ENCODE peak calls at places on chromosomes 3 and 15, in seven cellular contexts. O, G, Y, U, I, W and L are unnamed samples.

GRCh38 chr3:46429250-46429649 is 22.2 kb downstream of the CCRL2 start:
- DNase-seq in I (no peak), G (no peak), Y (no peak), U (no peak), W (no peak), O (no peak), L (no peak)

GRCh38 chr15:48720646-48721045 is 75.1 kb upstream of the FBN1 start:
- DNase-seq in Y (no peak), U (no peak), W (no peak), I (no peak), O (no peak), G (no peak), L (no peak)

GRCh38 chr3:39142067-39142466 is 11.3 kb downstream of the CSRNP1 start:
- DNase-seq in U (no peak), Y (no peak), G (no peak), I (no peak), O (no peak), W (no peak), L (no peak)

GRCh38 chr15:40906947-40907802 is 12.9 kb downstream of the VPS18 start:
- DNase-seq in Y (peak), W (peak), O (no peak), U (no peak), I (no peak), G (peak), L (no peak)

GRCh38 chr3:154926721-154927120 is 153.4 kb upstream of the MME start:
- DNase-seq in Y (no peak), G (no peak), U (no peak), I (no peak), O (no peak), W (no peak), L (no peak)

GRCh38 chr3:42179110-42179725 is 86.8 kb downstream of the CCK start:
- DNase-seq in O (peak), I (no peak), Y (peak), W (no peak), U (no peak), G (no peak), L (peak)

GRCh38 chr3:72555714-72556113 is 292.5 kb downstream of the SHQ1 start:
- DNase-seq in Y (no peak), I (no peak), U (no peak), O (no peak), W (no peak), G (no peak), L (no peak)

GRCh38 chr15:40942337-40942854 is 10.9 kb upstream of the CHAC1 start:
- DNase-seq in G (no peak), O (no peak), U (peak), W (no peak), I (no peak), Y (peak), L (no peak)

GRCh38 chr15:82543155-82543554 is 2.9 kb upstream of the RPS17 start:
- DNase-seq in G (no peak), I (no peak), Y (peak), W (no peak), O (peak), U (no peak), L (peak)

GRCh38 chr15:90232941-90233700 is 620 bp downstream of the CIB1 start:
- DNase-seq in W (peak), O (no peak), I (peak), Y (peak), G (peak), U (peak), L (no peak)

GRCh38 chr3:126773167-126773566 is 69.1 kb downstream of the CHCHD6 start:
- DNase-seq in I (no peak), U (no peak), W (no peak), G (no peak), O (no peak), Y (no peak), L (no peak)

GRCh38 chr15:75577401-75578205 is 1.5 kb downstream of the PTPN9 start:
- DNase-seq in U (no peak), O (no peak), G (no peak), I (peak), W (no peak), Y (peak), L (no peak)

GRCh38 chr15:91965501-91966180 is 112.1 kb downstream of the SLCO3A1 start:
- DNase-seq in U (peak), O (no peak), G (no peak), W (no peak), Y (peak), I (no peak), L (no peak)

GRCh38 chr15:40257656-40258450 is 19.0 kb downstream of the PAK6 start:
- DNase-seq in Y (no peak), G (no peak), O (no peak), U (no peak), W (no peak), I (no peak), L (no peak)

GRCh38 chr3:126854666-126855065 is 128.2 kb upstream of the PLXNA1 start:
- DNase-seq in I (no peak), W (no peak), G (no peak), U (no peak), O (no peak), Y (no peak), L (no peak)

GRCh38 chr3:24042174-24042878 is 97.2 kb downstream of the NR1D2 start:
- DNase-seq in O (no peak), U (no peak), Y (no peak), W (no peak), G (no peak), I (no peak), L (no peak)

GRCh38 chr3:130300888-130301287 is 44.6 kb upstream of the COL6A5 start:
- DNase-seq in I (peak), O (no peak), G (no peak), Y (no peak), W (no peak), U (no peak), L (no peak)

GRCh38 chr3:14319654-14320182 is 82.7 kb upstream of the SLC6A6 start:
- DNase-seq in G (no peak), I (peak), Y (peak), W (no peak), U (no peak), O (peak), L (no peak)

GRCh38 chr3:15263120-15263519 is 57.1 kb downstream of the CAPN7 start:
- DNase-seq in U (peak), G (no peak), I (no peak), W (no peak), O (no peak), Y (no peak), L (no peak)

GRCh38 chr3:45055411-45056143 is 29.5 kb downstream of the CLEC3B start:
- DNase-seq in O (peak), U (no peak), I (no peak), W (no peak), G (no peak), Y (no peak), L (no peak)

GRCh38 chr15:90343391-90343790 is 8.7 kb upstream of the ZNF774 start:
- DNase-seq in I (no peak), U (no peak), Y (peak), W (no peak), G (no peak), O (no peak), L (no peak)

GRCh38 chr3:165464736-165465135 is 268.6 kb upstream of the SLITRK3 start:
- DNase-seq in O (peak), G (no peak), I (no peak), Y (no peak), U (no peak), W (no peak), L (no peak)

GRCh38 chr3:143294183-143294582 is 174.6 kb downstream of the CHST2 start:
- DNase-seq in Y (no peak), G (no peak), I (no peak), W (no peak), O (no peak), U (no peak), L (no peak)

GRCh38 chr3:134872405-134872804 is 77.3 kb downstream of the EPHB1 start:
- DNase-seq in O (no peak), U (no peak), Y (no peak), G (no peak), I (no peak), W (no peak), L (no peak)

GRCh38 chr3:58572013-58572633 is 5.1 kb downstream of the FAM107A start:
- DNase-seq in W (no peak), I (no peak), Y (no peak), O (no peak), G (no peak), U (peak), L (no peak)

GRCh38 chr15:77033417-77033728 is 37.5 kb downstream of the TSPAN3 start:
- DNase-seq in O (no peak), I (peak), W (no peak), Y (peak), G (no peak), U (peak), L (no peak)

GRCh38 chr3:37114251-37115145 is 59.9 kb downstream of the LRRFIP2 start:
- DNase-seq in G (no peak), U (no peak), Y (no peak), O (peak), I (no peak), W (no peak), L (peak)

GRCh38 chr3:130760922-130761321 is 14.3 kb upstream of the PIK3R4 start:
- DNase-seq in Y (no peak), G (no peak), W (no peak), U (no peak), I (no peak), O (no peak), L (no peak)

GRCh38 chr15:99928429-99928981 is 195.3 kb upstream of the LYSMD4 start:
- DNase-seq in I (peak), Y (peak), O (peak), W (peak), U (peak), G (peak), L (peak)
- TF ChIP-seq CTCF in I (peak), Y (peak), O (peak), W (peak), U (peak), G (peak), L (peak)

GRCh38 chr3:64262574-64263114 is 37.4 kb upstream of the PRICKLE2 start:
- DNase-seq in W (no peak), Y (no peak), U (no peak), O (no peak), G (no peak), I (no peak), L (no peak)

GRCh38 chr3:64255941-64256340 is 30.7 kb upstream of the PRICKLE2 start:
- DNase-seq in I (no peak), U (no peak), G (no peak), W (no peak), Y (no peak), O (no peak), L (no peak)

GRCh38 chr3:64257096-64257755 is 32.0 kb upstream of the PRICKLE2 start:
- DNase-seq in U (no peak), O (no peak), W (no peak), G (no peak), Y (no peak), I (no peak), L (no peak)

GRCh38 chr3:64260391-64260790 is 35.1 kb upstream of the PRICKLE2 start:
- DNase-seq in I (no peak), G (no peak), O (peak), W (no peak), U (no peak), Y (no peak), L (no peak)

GRCh38 chr3:64259646-64260045 is 34.4 kb upstream of the PRICKLE2 start:
- DNase-seq in W (no peak), I (no peak), O (no peak), Y (no peak), U (no peak), G (no peak), L (no peak)
- H3K4me3 ChIP-seq in W (no peak), I (no peak), O (no peak), Y (no peak), U (no peak), G (no peak), L (no peak)

GRCh38 chr3:59771760-59772159 is 721.9 kb upstream of the CFAP20DC start:
- DNase-seq in W (no peak), U (no peak), G (no peak), Y (peak), I (no peak), O (peak), L (no peak)

GRCh38 chr3:59769132-59769531 is 719.3 kb upstream of the CFAP20DC start:
- DNase-seq in W (no peak), Y (no peak), G (no peak), O (no peak), U (no peak), I (no peak), L (no peak)

GRCh38 chr3:59764131-59764530 is 714.3 kb upstream of the CFAP20DC start:
- DNase-seq in I (no peak), W (no peak), O (no peak), U (no peak), Y (peak), G (no peak), L (no peak)

DNA sequence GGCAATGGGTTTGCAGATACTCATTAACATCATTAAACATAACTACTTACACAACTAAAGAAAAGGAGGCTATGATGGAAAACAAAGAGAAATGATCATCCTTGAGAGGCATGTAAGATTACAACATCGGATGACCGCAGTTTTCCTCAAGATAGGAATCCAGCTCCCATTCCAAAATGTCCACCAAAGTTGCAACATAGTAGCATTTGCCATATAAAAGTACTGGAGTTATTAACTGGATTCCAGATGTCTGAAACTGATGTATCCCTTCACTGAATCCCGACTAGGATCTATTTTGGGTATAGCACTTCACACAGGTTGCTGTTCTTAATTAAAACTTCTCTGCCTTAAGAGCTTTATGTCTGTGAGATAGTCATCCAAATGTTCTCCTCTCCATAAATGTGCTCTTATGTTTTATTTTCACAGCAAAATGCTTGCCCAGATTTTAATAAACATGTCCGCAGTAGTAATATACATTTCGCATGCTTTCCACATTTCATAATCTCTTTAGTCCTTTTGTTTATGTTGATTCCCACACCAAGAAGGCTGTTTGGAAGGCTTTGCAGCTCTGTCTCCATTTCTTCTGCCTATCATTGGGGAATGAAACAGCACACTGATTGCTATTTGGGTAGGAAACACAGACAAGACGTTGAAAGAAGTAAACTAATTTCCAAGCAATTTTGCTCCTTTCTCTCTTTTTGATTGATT is 716.5 kb upstream of the CFAP20DC start:
- DNase-seq in O (peak), I (no peak), G (no peak), U (no peak), Y (peak), W (no peak), L (no peak)
- H3K27ac ChIP-seq in O (peak), I (no peak), G (no peak), U (no peak), Y (peak), W (no peak), L (no peak)

GRCh38 chr3:122263974-122264588 is 61.0 kb upstream of the CSTA start:
- DNase-seq in U (no peak), Y (no peak), I (no peak), W (no peak), G (no peak), O (no peak), L (no peak)

GRCh38 chr3:122263058-122263457 is 62.0 kb upstream of the CSTA start:
- DNase-seq in U (no peak), I (no peak), W (no peak), O (no peak), Y (no peak), G (no peak), L (no peak)

GRCh38 chr3:122269045-122269444 is 56.0 kb upstream of the CSTA start:
- DNase-seq in G (no peak), I (no peak), W (no peak), Y (no peak), U (no peak), O (no peak), L (no peak)

GRCh38 chr3:122268257-122269024 is 56.6 kb upstream of the CSTA start:
- DNase-seq in U (no peak), Y (no peak), W (no peak), G (no peak), I (no peak), O (no peak), L (no peak)

DNA sequence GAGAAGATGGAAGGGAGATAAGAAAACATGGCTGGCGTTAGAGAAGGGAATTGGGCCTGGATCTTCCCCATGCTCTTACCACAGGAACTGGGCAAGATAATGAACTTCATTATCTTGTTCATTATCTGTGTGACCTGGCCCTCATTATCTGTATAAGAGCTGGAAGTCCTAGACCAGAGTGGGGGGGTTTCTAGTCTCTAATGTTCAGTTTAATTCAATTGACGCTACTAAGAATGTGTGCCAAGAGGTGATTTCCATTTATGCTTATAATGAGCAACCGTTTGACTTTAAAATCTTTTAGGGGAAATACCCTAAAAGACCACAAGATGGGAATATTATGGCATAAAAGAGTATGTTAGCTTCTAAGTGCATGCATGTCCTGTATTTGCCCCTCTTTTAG is 59.1 kb upstream of the CSTA start:
- DNase-seq in Y (no peak), G (no peak), I (no peak), O (no peak), U (no peak), W (no peak), L (no peak)
- TF ChIP-seq CTCF in Y (no peak), G (no peak), I (no peak), O (no peak), U (no peak), W (no peak), L (no peak)

GRCh38 chr15:85706779-85707518 is 87.8 kb downstream of the KLHL25 start:
- DNase-seq in I (peak), O (no peak), W (no peak), U (no peak), Y (no peak), G (no peak), L (no peak)
- H3K4me3 ChIP-seq in I (no peak), O (peak), W (no peak), U (peak), Y (peak), G (peak), L (no peak)